ENCODE peak calls at places on chromosomes 11 and 22, in nine cellular contexts. W is Jurkat, Clone E6-1; G is C1 segment of cervical spinal cord; Y is SK-N-SH; X is NCI-H187; H is activated T-cell treated with anti-CD3 and anti-CD28 coated beads, Interleukin-2, amount 50 U/mL, for 72 hours; K is hypothalamus; O is G401; C is WTC11. T is an unnamed sample.
A peak's percentile ranks its signal among the peaks of the same experiment; 100 is the strongest.

GRCh38 chr11:63813035-63813562 is at the start of gene SPINDOC:
- DNase-seq in W (peak; percentile 44), G (peak; percentile 63), Y (peak; percentile 98), X (peak; percentile 45), H (peak; percentile 84), K (peak; percentile 75), O (peak; percentile 84), C (peak; percentile 75), T (peak; percentile 80)

GRCh38 chr11:130892847-130893246 is 23.4 kb downstream of the SNX19 start:
- DNase-seq in W (no peak), G (no peak), Y (no peak), X (no peak), H (no peak), K (no peak), O (no peak), C (no peak), T (no peak)

GRCh38 chr22:19871845-19872778 is 17.4 kb upstream of the GNB1L start:
- DNase-seq in W (no peak), G (no peak), Y (no peak), X (no peak), H (no peak), K (no peak), O (no peak), C (no peak), T (peak; percentile 3)

GRCh38 chr22:17694752-17695151 is 56.2 kb downstream of the BCL2L13 start:
- DNase-seq in W (no peak), G (no peak), Y (no peak), X (no peak), H (no peak), K (no peak), O (no peak), C (no peak), T (no peak)

GRCh38 chr11:26297179-26297970 is 34.6 kb upstream of the ANO3 start:
- DNase-seq in W (peak; percentile 52), G (no peak), Y (peak; percentile 49), X (no peak), H (no peak), K (no peak), O (peak; percentile 22), C (no peak), T (no peak)

GRCh38 chr11:117833401-117833891 is 8.9 kb upstream of the FXYD2 start:
- DNase-seq in W (no peak), G (no peak), Y (peak; percentile 15), X (peak; percentile 80), H (no peak), K (no peak), O (no peak), C (no peak), T (no peak)

GRCh38 chr22:38218661-38219331 is 17.0 kb downstream of the MAFF start:
- DNase-seq in W (no peak), G (no peak), Y (no peak), X (no peak), H (peak; percentile 46), K (no peak), O (no peak), C (peak; percentile 73), T (no peak)

GRCh38 chr22:23815781-23816551 is 22.8 kb downstream of the DERL3 start:
- DNase-seq in W (no peak), G (peak; percentile 35), Y (peak; percentile 5), X (no peak), H (no peak), K (no peak), O (peak; percentile 99), C (no peak), T (no peak)

GRCh38 chr22:37462983-37463382 is 23.2 kb downstream of the MFNG start:
- DNase-seq in W (no peak), G (no peak), Y (no peak), X (no peak), H (no peak), K (no peak), O (no peak), C (peak; percentile 70), T (peak; percentile 59)

GRCh38 chr11:116813781-116814471 is 9.2 kb downstream of the APOA4 start:
- DNase-seq in W (no peak), G (no peak), Y (no peak), X (no peak), H (no peak), K (no peak), O (no peak), C (no peak), T (no peak)

T was measured in DND-41.